ENCODE peak calls at places on chromosomes 13 and 19, in six cellular contexts. T is neural crest cell, Z is cardiac muscle cell, K is AG10803, X is fibroblast of pulmonary artery, N is endothelial cell. J is an unnamed sample.

GRCh38 chr13:24220086-24220703 is 59.7 kb downstream of the SPATA13 start:
- DNase-seq in T (peak; percentile 58), N (peak; percentile 61), X (peak; percentile 92), K (peak; percentile 85), Z (peak; percentile 92), J (peak; percentile 77)

GRCh38 chr13:23610187-23610576 is 40.0 kb downstream of the TNFRSF19 start:
- DNase-seq in T (no peak), Z (no peak), X (no peak), K (no peak), N (no peak), J (no peak)

GRCh38 chr13:41470187-41470586 is 12.8 kb downstream of the RGCC start:
- DNase-seq in X (no peak), K (no peak), Z (no peak), T (no peak), N (no peak), J (peak; percentile 77)

GRCh38 chr19:14440049-14440448 is 6.9 kb downstream of the PKN1 start:
- DNase-seq in T (no peak), N (peak; percentile 42), K (no peak), X (no peak), Z (no peak), J (peak; percentile 89)

GRCh38 chr13:30376426-30377311 is 45.6 kb upstream of the UBE2L5 start:
- DNase-seq in Z (no peak), T (no peak), X (no peak), K (no peak), N (no peak), J (peak; percentile 83)

GRCh38 chr13:101751488-101751887 is 299.0 kb downstream of the ITGBL1 start:
- DNase-seq in K (peak; percentile 61), T (no peak), N (no peak), Z (peak; percentile 74), X (peak; percentile 88), J (no peak)

GRCh38 chr13:48078251-48078656 is 16.6 kb downstream of the MED4 start:
- DNase-seq in X (peak; percentile 19), K (no peak), T (no peak), Z (no peak), N (no peak), J (peak; percentile 57)

GRCh38 chr19:33447336-33448158 is 74.0 kb downstream of the CEBPG start:
- DNase-seq in N (no peak), X (no peak), K (no peak), Z (no peak), T (no peak), J (no peak)

GRCh38 chr13:51643882-51644281 is 59.6 kb downstream of the WDFY2 start:
- DNase-seq in N (no peak), T (no peak), K (peak; percentile 95), Z (peak; percentile 93), X (peak; percentile 93), J (no peak)

GRCh38 chr13:46303743-46304385 is 83.2 kb downstream of the RUBCNL start:
- DNase-seq in Z (no peak), T (no peak), X (no peak), K (no peak), N (no peak), J (no peak)

GRCh38 chr19:13212759-13213330 is 62.6 kb downstream of the IER2 start:
- DNase-seq in T (peak; percentile 54), N (peak; percentile 61), X (peak; percentile 66), Z (peak; percentile 67), K (peak; percentile 41), J (peak; percentile 86)

GRCh38 chr19:20162821-20163220 is 4.2 kb upstream of the ZNF486 start:
- DNase-seq in Z (no peak), K (no peak), N (peak; percentile 42), X (no peak), T (no peak), J (peak; percentile 37)

GRCh38 chr19:40921005-40921897 is 39.2 kb upstream of the CYP2A7 start:
- DNase-seq in Z (peak; percentile 8), T (no peak), K (no peak), X (no peak), N (no peak), J (no peak)

GRCh38 chr19:43651758-43652545 is 12.3 kb upstream of the CADM4 start:
- DNase-seq in Z (peak; percentile 75), X (peak; percentile 77), N (peak; percentile 71), T (peak; percentile 67), K (peak; percentile 58), J (peak; percentile 60)

DNA sequence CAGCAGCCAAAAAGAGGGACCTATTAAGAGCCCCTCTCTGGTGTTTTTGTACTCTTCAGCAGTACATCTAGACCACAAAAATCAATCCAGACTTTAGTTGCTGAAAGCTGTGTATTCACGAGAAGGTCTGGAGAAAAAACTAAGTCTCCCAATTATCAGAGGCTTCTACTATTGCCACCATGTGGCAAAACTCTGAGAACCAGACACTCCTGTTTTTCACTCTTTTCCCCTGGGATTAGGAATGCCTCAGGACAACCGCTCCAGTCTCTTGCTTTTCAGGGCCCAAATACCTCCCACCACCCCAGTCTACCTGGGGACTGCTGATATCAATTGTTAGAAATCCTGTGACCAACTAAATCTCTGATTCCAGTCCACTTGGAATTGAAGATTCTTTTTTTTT is 30.1 kb upstream of the OBI1 start:
- DNase-seq in X (no peak), K (no peak), Z (peak; percentile 24), T (no peak), N (no peak), J (no peak)
- TF ChIP-seq CTCF in X (no peak), K (no peak), Z (peak; percentile 23), T (no peak), N (no peak), J (no peak)

DNA sequence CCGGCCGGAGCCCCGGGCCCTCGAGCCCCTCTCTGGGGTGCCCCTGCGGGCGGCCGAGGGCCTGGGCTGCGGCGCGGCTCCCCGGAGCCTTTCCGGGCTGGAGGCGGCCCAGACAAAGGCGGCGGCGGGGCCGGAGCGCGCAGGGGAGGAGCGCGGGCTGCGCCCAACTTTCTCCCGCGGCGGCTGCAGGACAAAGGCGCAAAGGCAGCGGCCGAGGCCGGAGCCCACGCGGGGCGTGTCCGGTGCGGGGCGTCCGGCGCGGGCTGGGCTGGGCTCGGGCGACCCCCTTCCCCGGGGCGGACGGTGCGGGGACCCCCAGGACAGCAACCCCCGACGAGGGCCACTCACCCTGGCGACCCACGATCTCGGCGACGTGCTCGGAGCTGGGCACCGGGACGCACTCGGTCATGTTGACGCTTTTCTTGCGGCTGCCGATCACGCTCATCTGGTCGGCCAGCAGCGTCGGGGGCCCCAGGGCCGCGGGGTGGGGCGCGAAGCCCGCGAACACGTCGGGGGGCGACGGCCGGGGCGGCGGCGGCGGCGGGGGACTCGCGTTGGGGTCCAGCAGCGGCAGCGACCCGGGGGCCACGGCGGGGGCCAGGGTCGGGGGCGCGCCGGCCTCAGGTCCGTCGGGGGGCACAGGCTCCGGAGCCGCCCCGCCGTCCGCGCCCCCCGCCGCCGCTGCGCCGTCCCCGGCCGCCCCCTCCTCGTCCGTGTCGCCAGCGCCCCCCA is 843 bp downstream of the MEX3D start:
- DNase-seq in N (peak; percentile 44), K (no peak), Z (peak; percentile 57), T (peak; percentile 41), X (peak; percentile 44), J (no peak)
- TF ChIP-seq CTCF in N (no peak), K (no peak), Z (no peak), T (no peak), X (no peak), J (no peak)

GRCh38 chr19:7995756-7996155 is 9.7 kb downstream of the ELAVL1 start:
- DNase-seq in Z (no peak), K (no peak), N (no peak), T (no peak), X (no peak), J (no peak)

GRCh38 chr19:7994923-7995682 is 10.3 kb downstream of the ELAVL1 start:
- DNase-seq in T (no peak), K (no peak), X (no peak), N (no peak), Z (no peak), J (no peak)

GRCh38 chr19:7992575-7992974 is 12.9 kb downstream of the ELAVL1 start:
- DNase-seq in Z (no peak), T (no peak), N (no peak), X (no peak), K (no peak), J (no peak)

GRCh38 chr19:7993560-7993959 is 11.9 kb downstream of the ELAVL1 start:
- DNase-seq in X (no peak), N (no peak), Z (no peak), K (no peak), T (no peak), J (no peak)

GRCh38 chr19:7994114-7994513 is 11.3 kb downstream of the ELAVL1 start:
- DNase-seq in N (no peak), X (no peak), K (no peak), Z (no peak), T (no peak), J (no peak)
- TF ChIP-seq CTCF in N (no peak), X (no peak), K (no peak), Z (no peak), T (no peak), J (no peak)

DNA sequence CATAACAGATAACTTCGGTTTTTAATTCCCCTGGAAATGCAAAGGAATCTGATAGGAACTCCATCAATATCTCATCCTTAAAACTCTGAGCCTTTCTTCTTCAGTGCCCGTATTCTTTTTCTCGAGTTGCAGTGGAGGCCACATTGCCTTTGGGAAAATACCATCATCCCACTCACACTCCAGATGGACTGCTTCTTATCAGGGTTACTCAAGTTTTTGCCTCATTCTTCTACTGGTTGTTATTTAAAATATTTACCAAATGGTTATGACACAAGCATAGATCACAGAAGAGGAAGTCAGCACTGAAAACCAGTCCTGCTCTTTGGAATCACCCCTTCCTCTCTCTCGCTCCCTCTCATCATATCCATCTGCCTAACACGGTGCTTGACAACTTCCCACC is 1020.5 kb upstream of the SLC10A2 start:
- DNase-seq in T (no peak), X (peak; percentile 76), K (no peak), N (no peak), Z (peak; percentile 86), J (no peak)
- TF ChIP-seq CTCF in T (no peak), X (no peak), K (no peak), N (no peak), Z (no peak), J (no peak)

DNA sequence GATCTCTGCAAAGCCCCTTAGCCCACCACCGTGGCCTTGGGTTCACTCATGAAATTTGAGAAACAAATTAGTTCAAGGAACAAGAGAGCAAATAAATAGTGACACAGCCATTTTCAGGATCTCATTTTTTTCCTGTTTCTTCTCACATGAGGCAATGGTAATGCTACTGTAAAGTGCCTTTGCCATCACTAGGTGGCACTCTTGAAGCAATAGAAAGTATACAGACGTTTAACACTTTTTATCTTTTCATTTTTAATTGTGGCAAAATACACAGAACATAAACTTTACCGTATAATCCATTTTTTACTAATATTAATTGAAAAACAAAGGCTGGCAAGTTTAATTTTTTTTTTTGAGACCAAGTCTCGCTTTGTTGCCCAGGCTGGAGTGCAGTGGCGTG is 76.9 kb upstream of the ZNF835 start:
- DNase-seq in T (no peak), X (peak; percentile 7), K (no peak), Z (peak; percentile 30), N (no peak), J (peak; percentile 4)
- TF ChIP-seq CTCF in T (peak; percentile 17), X (no peak), K (no peak), Z (peak; percentile 37), N (no peak), J (peak; percentile 41)

J was measured in activated CD8-positive, alpha-beta T cell treated with anti-CD3 and anti-CD28 coated beads for 36 hours.